ENCODE peak calls at places on chromosomes 5 and 9, in eight cellular contexts. One of them, this sample, is unnamed. For H3K36me3, the result is how much of the 10 kb centered on the place peaks cover.

GRCh38 chr5:107538331-107539162 is 132.2 kb downstream of the EFNA5 start:
- DNase-seq in mucosa of descending colon: no peak
- DNase-seq in brain microvascular endothelial cell: no peak
- DNase-seq in mammary epithelial cell: no peak
- DNase-seq in thyroid gland: no peak
- DNase-seq in colonic mucosa: no peak
- DNase-seq in CD8-positive, alpha-beta T cell: no peak
- DNase-seq in fibroblast of lung: no peak
- DNase-seq in this sample: no peak

GRCh38 chr5:176532795-176533194 is 4.4 kb downstream of the RNF44 start:
- DNase-seq in colonic mucosa: no peak
- DNase-seq in thyroid gland: no peak
- DNase-seq in mammary epithelial cell: no peak
- DNase-seq in fibroblast of lung: no peak
- DNase-seq in CD8-positive, alpha-beta T cell: no peak
- DNase-seq in mucosa of descending colon: peak
- DNase-seq in brain microvascular endothelial cell: no peak
- DNase-seq in this sample: no peak

GRCh38 chr9:82783045-82783444 is 279.9 kb downstream of the RASEF start:
- DNase-seq in brain microvascular endothelial cell: no peak
- DNase-seq in mucosa of descending colon: no peak
- DNase-seq in thyroid gland: no peak
- DNase-seq in fibroblast of lung: no peak
- DNase-seq in CD8-positive, alpha-beta T cell: no peak
- DNase-seq in mammary epithelial cell: no peak
- DNase-seq in colonic mucosa: peak
- DNase-seq in this sample: no peak

GRCh38 chr5:93008502-93009167 is 572.4 kb downstream of the NR2F1-AS1 start:
- DNase-seq in mucosa of descending colon: no peak
- DNase-seq in mammary epithelial cell: no peak
- DNase-seq in colonic mucosa: no peak
- DNase-seq in fibroblast of lung: no peak
- DNase-seq in CD8-positive, alpha-beta T cell: no peak
- DNase-seq in brain microvascular endothelial cell: no peak
- DNase-seq in thyroid gland: no peak
- DNase-seq in this sample: no peak

GRCh38 chr9:70902705-70903131 is 218.7 kb downstream of the TRPM3 start:
- DNase-seq in thyroid gland: no peak
- DNase-seq in fibroblast of lung: peak
- DNase-seq in CD8-positive, alpha-beta T cell: no peak
- DNase-seq in colonic mucosa: no peak
- DNase-seq in mammary epithelial cell: peak
- DNase-seq in brain microvascular endothelial cell: peak
- DNase-seq in mucosa of descending colon: no peak
- DNase-seq in this sample: peak

GRCh38 chr5:140372971-140373487 is 13.0 kb downstream of the SLC4A9 start:
- DNase-seq in colonic mucosa: peak
- DNase-seq in brain microvascular endothelial cell: peak
- DNase-seq in mammary epithelial cell: peak
- DNase-seq in CD8-positive, alpha-beta T cell: no peak
- DNase-seq in thyroid gland: peak
- DNase-seq in fibroblast of lung: peak
- DNase-seq in mucosa of descending colon: peak
- DNase-seq in this sample: no peak

GRCh38 chr5:14742427-14743010 is 78.0 kb downstream of the OTULIN start:
- DNase-seq in colonic mucosa: no peak
- DNase-seq in mammary epithelial cell: no peak
- DNase-seq in CD8-positive, alpha-beta T cell: no peak
- DNase-seq in mucosa of descending colon: no peak
- DNase-seq in brain microvascular endothelial cell: no peak
- DNase-seq in thyroid gland: no peak
- DNase-seq in fibroblast of lung: no peak
- DNase-seq in this sample: no peak

GRCh38 chr5:3303777-3304176 is 291.9 kb upstream of the IRX1 start:
- DNase-seq in colonic mucosa: no peak
- DNase-seq in thyroid gland: no peak
- DNase-seq in CD8-positive, alpha-beta T cell: no peak
- DNase-seq in brain microvascular endothelial cell: no peak
- DNase-seq in fibroblast of lung: no peak
- DNase-seq in mucosa of descending colon: no peak
- DNase-seq in mammary epithelial cell: no peak
- DNase-seq in this sample: no peak

GRCh38 chr9:33750839-33751339 is 44.5 kb upstream of the PRSS3 start:
- DNase-seq in mammary epithelial cell: no peak
- DNase-seq in mucosa of descending colon: peak
- DNase-seq in CD8-positive, alpha-beta T cell: no peak
- DNase-seq in brain microvascular endothelial cell: no peak
- DNase-seq in thyroid gland: no peak
- DNase-seq in colonic mucosa: no peak
- DNase-seq in fibroblast of lung: no peak
- DNase-seq in this sample: no peak

GRCh38 chr9:134390537-134390936 is 64.3 kb downstream of the RXRA start:
- DNase-seq in colonic mucosa: no peak
- DNase-seq in mucosa of descending colon: no peak
- DNase-seq in thyroid gland: no peak
- DNase-seq in CD8-positive, alpha-beta T cell: peak
- DNase-seq in mammary epithelial cell: no peak
- DNase-seq in fibroblast of lung: no peak
- DNase-seq in brain microvascular endothelial cell: no peak
- DNase-seq in this sample: no peak

GRCh38 chr5:107736608-107737007 is 65.9 kb upstream of the EFNA5 start:
- DNase-seq in mucosa of descending colon: no peak
- DNase-seq in mammary epithelial cell: no peak
- DNase-seq in brain microvascular endothelial cell: peak
- DNase-seq in thyroid gland: no peak
- DNase-seq in colonic mucosa: no peak
- DNase-seq in fibroblast of lung: peak
- DNase-seq in CD8-positive, alpha-beta T cell: no peak
- DNase-seq in this sample: no peak

GRCh38 chr9:110742741-110743371 is 74.3 kb downstream of the MUSK start:
- DNase-seq in mucosa of descending colon: no peak
- DNase-seq in thyroid gland: peak
- DNase-seq in brain microvascular endothelial cell: peak
- DNase-seq in CD8-positive, alpha-beta T cell: no peak
- DNase-seq in fibroblast of lung: peak
- DNase-seq in colonic mucosa: no peak
- DNase-seq in mammary epithelial cell: no peak
- DNase-seq in this sample: no peak

GRCh38 chr5:149685494-149685893 is 44.6 kb upstream of the PPARGC1B start:
- DNase-seq in fibroblast of lung: no peak
- DNase-seq in thyroid gland: no peak
- DNase-seq in mucosa of descending colon: no peak
- DNase-seq in colonic mucosa: no peak
- DNase-seq in mammary epithelial cell: no peak
- DNase-seq in CD8-positive, alpha-beta T cell: no peak
- DNase-seq in brain microvascular endothelial cell: no peak
- DNase-seq in this sample: no peak

GRCh38 chr5:142981886-142982820 is 212.0 kb downstream of the ARHGAP26 start:
- DNase-seq in mucosa of descending colon: peak
- DNase-seq in colonic mucosa: peak
- DNase-seq in fibroblast of lung: peak
- DNase-seq in mammary epithelial cell: peak
- DNase-seq in thyroid gland: peak
- DNase-seq in CD8-positive, alpha-beta T cell: no peak
- DNase-seq in brain microvascular endothelial cell: peak
- DNase-seq in this sample: no peak

GRCh38 chr9:135523521-135524129 is 2.4 kb downstream of the LCN1 start:
- DNase-seq in thyroid gland: no peak
- DNase-seq in colonic mucosa: no peak
- DNase-seq in fibroblast of lung: no peak
- DNase-seq in CD8-positive, alpha-beta T cell: no peak
- DNase-seq in brain microvascular endothelial cell: no peak
- DNase-seq in mucosa of descending colon: no peak
- DNase-seq in mammary epithelial cell: no peak
- DNase-seq in this sample: no peak

GRCh38 chr5:6745706-6746217 is 32.5 kb downstream of the TENT4A start:
- DNase-seq in thyroid gland: no peak
- DNase-seq in fibroblast of lung: peak
- DNase-seq in mammary epithelial cell: peak
- DNase-seq in CD8-positive, alpha-beta T cell: no peak
- DNase-seq in mucosa of descending colon: no peak
- DNase-seq in colonic mucosa: no peak
- DNase-seq in brain microvascular endothelial cell: peak
- DNase-seq in this sample: no peak

GRCh38 chr9:121942313-121942712 is 150.8 kb downstream of the TTLL11 start:
- DNase-seq in mucosa of descending colon: no peak
- DNase-seq in fibroblast of lung: no peak
- DNase-seq in thyroid gland: no peak
- DNase-seq in mammary epithelial cell: no peak
- DNase-seq in brain microvascular endothelial cell: no peak
- DNase-seq in CD8-positive, alpha-beta T cell: no peak
- DNase-seq in colonic mucosa: no peak
- DNase-seq in this sample: no peak

GRCh38 chr5:14326035-14326909 is 183.1 kb downstream of the TRIO start:
- DNase-seq in mucosa of descending colon: no peak
- DNase-seq in thyroid gland: no peak
- DNase-seq in brain microvascular endothelial cell: no peak
- DNase-seq in fibroblast of lung: no peak
- DNase-seq in mammary epithelial cell: no peak
- DNase-seq in CD8-positive, alpha-beta T cell: no peak
- DNase-seq in colonic mucosa: no peak
- DNase-seq in this sample: no peak

GRCh38 chr5:159987031-159987674 is 21.8 kb upstream of the TTC1 start:
- DNase-seq in fibroblast of lung: peak
- DNase-seq in thyroid gland: peak
- DNase-seq in mucosa of descending colon: peak
- DNase-seq in CD8-positive, alpha-beta T cell: peak
- DNase-seq in colonic mucosa: peak
- DNase-seq in brain microvascular endothelial cell: peak
- DNase-seq in mammary epithelial cell: peak
- DNase-seq in this sample: no peak

GRCh38 chr5:73783823-73784222 is 157.8 kb downstream of the ARHGEF28 start:
- DNase-seq in colonic mucosa: no peak
- DNase-seq in mucosa of descending colon: no peak
- DNase-seq in mammary epithelial cell: peak
- DNase-seq in thyroid gland: no peak
- DNase-seq in brain microvascular endothelial cell: no peak
- DNase-seq in CD8-positive, alpha-beta T cell: no peak
- DNase-seq in fibroblast of lung: peak
- DNase-seq in this sample: no peak
- TF ChIP-seq CTCF in colonic mucosa: no peak
- TF ChIP-seq CTCF in mucosa of descending colon: no peak
- TF ChIP-seq CTCF in mammary epithelial cell: no peak
- TF ChIP-seq CTCF in thyroid gland: no peak
- TF ChIP-seq CTCF in brain microvascular endothelial cell: peak
- TF ChIP-seq CTCF in CD8-positive, alpha-beta T cell: no peak
- TF ChIP-seq CTCF in fibroblast of lung: peak
- TF ChIP-seq CTCF in this sample: peak

GRCh38 chr5:175520321-175520720 is 42.0 kb downstream of the SFXN1 start:
- DNase-seq in mammary epithelial cell: no peak
- DNase-seq in brain microvascular endothelial cell: no peak
- DNase-seq in colonic mucosa: no peak
- DNase-seq in fibroblast of lung: no peak
- DNase-seq in mucosa of descending colon: no peak
- DNase-seq in CD8-positive, alpha-beta T cell: peak
- DNase-seq in thyroid gland: no peak
- DNase-seq in this sample: no peak

GRCh38 chr5:175517824-175518450 is 39.6 kb downstream of the SFXN1 start:
- DNase-seq in mucosa of descending colon: no peak
- DNase-seq in colonic mucosa: no peak
- DNase-seq in CD8-positive, alpha-beta T cell: peak
- DNase-seq in fibroblast of lung: peak
- DNase-seq in brain microvascular endothelial cell: peak
- DNase-seq in thyroid gland: no peak
- DNase-seq in mammary epithelial cell: peak
- DNase-seq in this sample: peak

GRCh38 chr5:175519006-175519405 is 40.6 kb downstream of the SFXN1 start:
- DNase-seq in mammary epithelial cell: no peak
- DNase-seq in colonic mucosa: no peak
- DNase-seq in thyroid gland: no peak
- DNase-seq in brain microvascular endothelial cell: no peak
- DNase-seq in CD8-positive, alpha-beta T cell: no peak
- DNase-seq in mucosa of descending colon: no peak
- DNase-seq in fibroblast of lung: no peak
- DNase-seq in this sample: no peak

GRCh38 chr5:175513726-175514125 is 35.4 kb downstream of the SFXN1 start:
- DNase-seq in mammary epithelial cell: no peak
- DNase-seq in mucosa of descending colon: no peak
- DNase-seq in brain microvascular endothelial cell: no peak
- DNase-seq in thyroid gland: no peak
- DNase-seq in CD8-positive, alpha-beta T cell: no peak
- DNase-seq in fibroblast of lung: no peak
- DNase-seq in colonic mucosa: no peak
- DNase-seq in this sample: no peak

GRCh38 chr5:175516933-175517823 is 38.8 kb downstream of the SFXN1 start:
- DNase-seq in fibroblast of lung: no peak
- DNase-seq in thyroid gland: no peak
- DNase-seq in mucosa of descending colon: no peak
- DNase-seq in brain microvascular endothelial cell: no peak
- DNase-seq in mammary epithelial cell: no peak
- DNase-seq in colonic mucosa: no peak
- DNase-seq in CD8-positive, alpha-beta T cell: no peak
- DNase-seq in this sample: no peak
- H3K36me3 ChIP-seq in fibroblast of lung: under half
- H3K36me3 ChIP-seq in thyroid gland: under half
- H3K36me3 ChIP-seq in mucosa of descending colon: under half
- H3K36me3 ChIP-seq in brain microvascular endothelial cell: under half
- H3K36me3 ChIP-seq in mammary epithelial cell: under half
- H3K36me3 ChIP-seq in colonic mucosa: under half
- H3K36me3 ChIP-seq in CD8-positive, alpha-beta T cell: under half
- H3K36me3 ChIP-seq in this sample: under half

DNA sequence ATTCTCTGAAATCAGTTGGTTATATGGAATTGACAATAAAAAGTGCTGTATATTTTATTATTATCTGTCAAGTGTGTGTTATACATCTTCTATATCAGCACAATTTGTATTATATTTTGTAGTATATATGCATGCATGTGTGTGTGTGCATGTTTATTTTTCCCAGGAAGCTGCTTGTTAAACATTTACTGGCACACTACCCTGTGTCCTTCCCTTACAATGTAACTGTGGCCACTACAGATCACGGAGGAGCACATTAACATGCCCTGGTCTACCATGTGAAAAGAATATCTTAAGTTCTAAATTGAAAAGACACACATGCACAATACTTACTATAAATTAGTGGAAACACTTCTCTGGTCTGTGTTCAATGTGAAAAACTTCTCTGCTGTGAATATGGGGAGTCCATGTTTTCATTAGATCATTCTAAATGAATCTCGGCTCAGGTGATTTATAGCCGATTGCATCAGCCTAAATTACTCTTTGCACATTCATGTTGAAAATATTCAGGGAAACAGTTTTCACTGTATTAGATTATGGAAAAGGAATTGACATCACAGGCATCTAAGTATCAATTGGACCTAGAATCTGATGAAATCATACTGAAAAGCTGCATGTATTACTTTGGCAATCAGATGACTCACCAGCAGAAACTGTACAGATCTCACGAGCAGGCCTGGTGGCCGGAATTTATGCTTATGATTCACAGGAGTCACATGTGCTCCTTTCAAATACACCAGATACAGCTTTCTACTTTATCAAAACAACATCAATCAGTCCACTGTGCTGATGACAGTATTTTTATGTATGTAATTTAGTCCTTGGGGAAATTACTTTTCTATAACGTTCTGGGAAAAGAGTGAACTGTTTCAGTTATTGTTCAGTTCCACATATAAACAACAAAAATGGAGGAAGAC is 39.4 kb downstream of the LURAP1L start:
- DNase-seq in mammary epithelial cell: peak
- DNase-seq in colonic mucosa: peak
- DNase-seq in brain microvascular endothelial cell: peak
- DNase-seq in CD8-positive, alpha-beta T cell: no peak
- DNase-seq in thyroid gland: peak
- DNase-seq in fibroblast of lung: peak
- DNase-seq in mucosa of descending colon: peak
- DNase-seq in this sample: peak
- TF ChIP-seq CTCF in mammary epithelial cell: no peak
- TF ChIP-seq CTCF in colonic mucosa: no peak
- TF ChIP-seq CTCF in brain microvascular endothelial cell: peak
- TF ChIP-seq CTCF in CD8-positive, alpha-beta T cell: no peak
- TF ChIP-seq CTCF in thyroid gland: no peak
- TF ChIP-seq CTCF in fibroblast of lung: peak
- TF ChIP-seq CTCF in mucosa of descending colon: no peak
- TF ChIP-seq CTCF in this sample: peak

GRCh38 chr5:77066823-77067442 is 20.2 kb downstream of the ZBED3 start:
- DNase-seq in mucosa of descending colon: no peak
- DNase-seq in mammary epithelial cell: peak
- DNase-seq in thyroid gland: no peak
- DNase-seq in CD8-positive, alpha-beta T cell: no peak
- DNase-seq in colonic mucosa: no peak
- DNase-seq in brain microvascular endothelial cell: peak
- DNase-seq in fibroblast of lung: peak
- DNase-seq in this sample: no peak
- H3K36me3 ChIP-seq in mucosa of descending colon: under half
- H3K36me3 ChIP-seq in mammary epithelial cell: under half
- H3K36me3 ChIP-seq in thyroid gland: under half
- H3K36me3 ChIP-seq in CD8-positive, alpha-beta T cell: under half
- H3K36me3 ChIP-seq in colonic mucosa: under half
- H3K36me3 ChIP-seq in brain microvascular endothelial cell: under half
- H3K36me3 ChIP-seq in fibroblast of lung: under half
- H3K36me3 ChIP-seq in this sample: under half

This sample was measured in BJ.